ENCODE peak calls at places on chromosomes 4 and X, in six cellular contexts. One of them, this sample, is unnamed.

GRCh38 chrX:39174761-39175417 is 373.6 kb downstream of the MID1IP1 start:
- DNase-seq in H7: no peak
- DNase-seq in IMR-90: no peak
- DNase-seq in bronchial epithelial cell: no peak
- DNase-seq in neural progenitor cell: no peak
- DNase-seq in effector memory CD4-positive, alpha-beta T cell: peak; percentile 46
- DNase-seq in this sample: no peak

GRCh38 chrX:71623105-71623450 is 4.8 kb upstream of the CXCR3 start:
- DNase-seq in IMR-90: no peak
- DNase-seq in effector memory CD4-positive, alpha-beta T cell: no peak
- DNase-seq in H7: no peak
- DNase-seq in bronchial epithelial cell: no peak
- DNase-seq in neural progenitor cell: no peak
- DNase-seq in this sample: no peak

GRCh38 chr4:89939994-89940393 is 45.3 kb downstream of the MMRN1 start:
- DNase-seq in IMR-90: no peak
- DNase-seq in effector memory CD4-positive, alpha-beta T cell: no peak
- DNase-seq in neural progenitor cell: no peak
- DNase-seq in H7: no peak
- DNase-seq in bronchial epithelial cell: no peak
- DNase-seq in this sample: no peak

GRCh38 chr4:86271057-86271456 is 88.8 kb downstream of the MAPK10 start:
- DNase-seq in neural progenitor cell: no peak
- DNase-seq in IMR-90: no peak
- DNase-seq in effector memory CD4-positive, alpha-beta T cell: no peak
- DNase-seq in bronchial epithelial cell: no peak
- DNase-seq in H7: no peak
- DNase-seq in this sample: no peak

GRCh38 chr4:67779631-67780030 is 25.4 kb upstream of the GNRHR start:
- DNase-seq in effector memory CD4-positive, alpha-beta T cell: no peak
- DNase-seq in neural progenitor cell: no peak
- DNase-seq in IMR-90: no peak
- DNase-seq in H7: no peak
- DNase-seq in bronchial epithelial cell: peak; percentile 96
- DNase-seq in this sample: no peak

GRCh38 chr4:165489786-165490185 is 111.0 kb downstream of the CPE start:
- DNase-seq in bronchial epithelial cell: peak; percentile 89
- DNase-seq in H7: no peak
- DNase-seq in IMR-90: no peak
- DNase-seq in effector memory CD4-positive, alpha-beta T cell: no peak
- DNase-seq in neural progenitor cell: no peak
- DNase-seq in this sample: no peak

GRCh38 chr4:105215609-105216313 is 69.1 kb downstream of the TET2 start:
- DNase-seq in effector memory CD4-positive, alpha-beta T cell: no peak
- DNase-seq in H7: no peak
- DNase-seq in IMR-90: peak; percentile 70
- DNase-seq in bronchial epithelial cell: peak; percentile 33
- DNase-seq in neural progenitor cell: no peak
- DNase-seq in this sample: no peak

GRCh38 chr4:119570401-119570800 is 58.2 kb downstream of the PDE5A start:
- DNase-seq in IMR-90: peak; percentile 68
- DNase-seq in neural progenitor cell: no peak
- DNase-seq in H7: no peak
- DNase-seq in effector memory CD4-positive, alpha-beta T cell: no peak
- DNase-seq in bronchial epithelial cell: no peak
- DNase-seq in this sample: no peak

GRCh38 chr4:106628616-106629606 is 260.3 kb upstream of the GIMD1 start:
- DNase-seq in neural progenitor cell: no peak
- DNase-seq in bronchial epithelial cell: no peak
- DNase-seq in IMR-90: no peak
- DNase-seq in H7: no peak
- DNase-seq in effector memory CD4-positive, alpha-beta T cell: no peak
- DNase-seq in this sample: no peak

GRCh38 chrX:63506320-63506719 is 155.2 kb upstream of the SPIN4 start:
- DNase-seq in effector memory CD4-positive, alpha-beta T cell: no peak
- DNase-seq in H7: no peak
- DNase-seq in bronchial epithelial cell: peak; percentile 38
- DNase-seq in neural progenitor cell: peak; percentile 31
- DNase-seq in IMR-90: peak; percentile 56
- DNase-seq in this sample: no peak

GRCh38 chr4:53497446-53498069 is 93.7 kb downstream of the LNX1 start:
- DNase-seq in IMR-90: peak; percentile 59
- DNase-seq in effector memory CD4-positive, alpha-beta T cell: no peak
- DNase-seq in H7: peak; percentile 17
- DNase-seq in bronchial epithelial cell: no peak
- DNase-seq in neural progenitor cell: peak; percentile 47
- DNase-seq in this sample: no peak

GRCh38 chr4:94452476-94453300 is 946 bp downstream of the PDLIM5 start:
- DNase-seq in neural progenitor cell: peak; percentile 82
- DNase-seq in H7: peak; percentile 58
- DNase-seq in effector memory CD4-positive, alpha-beta T cell: no peak
- DNase-seq in bronchial epithelial cell: peak; percentile 85
- DNase-seq in IMR-90: peak; percentile 82
- DNase-seq in this sample: peak; percentile 10

GRCh38 chr4:94454405-94454804 is 2.7 kb downstream of the PDLIM5 start:
- DNase-seq in effector memory CD4-positive, alpha-beta T cell: no peak
- DNase-seq in neural progenitor cell: no peak
- DNase-seq in H7: no peak
- DNase-seq in bronchial epithelial cell: peak; percentile 76
- DNase-seq in IMR-90: peak; percentile 15
- DNase-seq in this sample: no peak

GRCh38 chr4:94453534-94453963 is 1.8 kb downstream of the PDLIM5 start:
- DNase-seq in IMR-90: no peak
- DNase-seq in neural progenitor cell: no peak
- DNase-seq in effector memory CD4-positive, alpha-beta T cell: no peak
- DNase-seq in H7: no peak
- DNase-seq in bronchial epithelial cell: no peak
- DNase-seq in this sample: no peak

GRCh38 chr4:94451051-94451404 is 714 bp upstream of the PDLIM5 start:
- DNase-seq in neural progenitor cell: no peak
- DNase-seq in H7: no peak
- DNase-seq in effector memory CD4-positive, alpha-beta T cell: no peak
- DNase-seq in bronchial epithelial cell: no peak
- DNase-seq in IMR-90: no peak
- DNase-seq in this sample: no peak

DNA sequence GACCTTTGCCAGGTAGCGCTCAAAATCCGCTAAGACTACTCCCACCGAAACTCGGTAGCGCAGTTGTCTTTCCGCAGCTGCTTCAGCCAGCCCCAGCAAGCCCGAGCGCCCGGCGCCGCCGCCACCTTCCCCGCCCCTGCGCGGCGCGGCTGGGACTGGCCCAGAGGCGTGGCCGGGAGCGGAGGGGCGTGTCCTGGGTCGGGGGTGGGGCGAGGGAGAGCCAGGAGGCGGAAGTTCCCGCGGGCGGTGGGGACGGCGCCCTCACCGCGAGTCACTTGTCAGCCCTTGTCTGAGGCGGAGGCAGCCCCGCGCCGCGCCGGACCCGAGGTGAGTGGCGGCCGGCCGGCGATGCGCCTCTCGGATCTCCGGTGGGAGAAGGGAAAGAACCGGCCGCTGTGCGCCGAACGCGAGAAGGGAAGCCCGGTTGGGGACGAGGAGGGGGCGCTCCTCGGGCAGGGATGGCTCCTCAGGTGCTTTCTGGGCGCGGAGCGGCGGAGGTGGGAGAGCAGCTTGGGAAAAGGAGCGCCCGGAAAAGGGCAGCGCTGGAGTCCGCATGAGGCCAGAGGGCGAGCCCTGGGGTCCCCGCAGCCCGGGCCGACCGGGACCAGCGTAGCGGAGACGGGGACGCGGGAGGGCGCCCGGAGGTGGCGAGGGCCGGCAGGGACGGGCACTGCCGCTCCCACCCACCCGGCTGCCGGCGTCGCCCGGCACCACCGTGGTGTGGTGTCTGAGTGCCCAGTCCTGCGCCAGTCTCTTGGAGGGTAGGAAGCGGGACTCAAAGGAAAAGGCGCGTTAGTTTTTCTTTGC is at the start of gene PDLIM5:
- DNase-seq in H7: peak; percentile 94
- DNase-seq in IMR-90: peak; percentile 84
- DNase-seq in bronchial epithelial cell: peak; percentile 83
- DNase-seq in effector memory CD4-positive, alpha-beta T cell: peak; percentile 87
- DNase-seq in neural progenitor cell: peak; percentile 96
- DNase-seq in this sample: peak; percentile 72
- H3K4me3 ChIP-seq in H7: peak within 1 kb of the TSS; percentile 80
- H3K4me3 ChIP-seq in IMR-90: peak within 1 kb of the TSS; percentile 99
- H3K4me3 ChIP-seq in bronchial epithelial cell: peak within 1 kb of the TSS; percentile 98
- H3K4me3 ChIP-seq in effector memory CD4-positive, alpha-beta T cell: peak within 1 kb of the TSS; percentile 75
- H3K4me3 ChIP-seq in neural progenitor cell: peak within 1 kb of the TSS; percentile 96
- H3K4me3 ChIP-seq in this sample: peak within 1 kb of the TSS; percentile 100

GRCh38 chr4:146637853-146638800 is 566 bp upstream of the POU4F2 start:
- DNase-seq in bronchial epithelial cell: no peak
- DNase-seq in H7: peak; percentile 75
- DNase-seq in neural progenitor cell: peak; percentile 46
- DNase-seq in effector memory CD4-positive, alpha-beta T cell: no peak
- DNase-seq in IMR-90: no peak
- DNase-seq in this sample: no peak
- H3K4me3 ChIP-seq in bronchial epithelial cell: no peak overlapping the region
- H3K4me3 ChIP-seq in H7: peak overlapping the region; percentile 29
- H3K4me3 ChIP-seq in neural progenitor cell: peak overlapping the region; percentile 56
- H3K4me3 ChIP-seq in effector memory CD4-positive, alpha-beta T cell: no peak overlapping the region
- H3K4me3 ChIP-seq in IMR-90: no peak overlapping the region
- H3K4me3 ChIP-seq in this sample: no peak overlapping the region

DNA sequence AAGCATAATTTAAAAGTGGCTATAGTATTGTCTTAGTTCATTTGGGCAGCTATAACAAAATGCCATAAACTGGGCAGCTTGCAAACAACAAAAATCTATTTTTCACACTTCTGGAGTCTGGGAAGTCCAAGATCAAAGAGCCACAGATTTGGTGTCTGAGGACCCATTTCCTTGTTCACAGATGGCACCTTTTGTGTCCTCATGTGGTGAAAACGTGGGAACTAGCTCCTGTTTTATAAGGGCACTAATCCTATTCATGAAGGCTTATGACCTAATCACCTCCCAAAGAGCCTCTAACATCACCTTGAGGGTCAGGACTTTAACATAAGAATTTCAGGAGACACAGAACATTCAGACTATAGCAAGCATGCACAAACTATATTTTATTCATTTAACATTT is 126.5 kb upstream of the WDFY3 start:
- DNase-seq in neural progenitor cell: peak; percentile 7
- DNase-seq in IMR-90: no peak
- DNase-seq in H7: no peak
- DNase-seq in bronchial epithelial cell: no peak
- DNase-seq in effector memory CD4-positive, alpha-beta T cell: no peak
- DNase-seq in this sample: no peak
- H3K4me3 ChIP-seq in neural progenitor cell: no peak overlapping the region
- H3K4me3 ChIP-seq in IMR-90: no peak overlapping the region
- H3K4me3 ChIP-seq in H7: no peak overlapping the region
- H3K4me3 ChIP-seq in bronchial epithelial cell: no peak overlapping the region
- H3K4me3 ChIP-seq in effector memory CD4-positive, alpha-beta T cell: no peak overlapping the region
- H3K4me3 ChIP-seq in this sample: no peak overlapping the region

GRCh38 chrX:23332888-23333821 is 1.5 kb upstream of the PTCHD1 start:
- DNase-seq in neural progenitor cell: peak; percentile 32
- DNase-seq in H7: peak; percentile 74
- DNase-seq in effector memory CD4-positive, alpha-beta T cell: no peak
- DNase-seq in IMR-90: no peak
- DNase-seq in bronchial epithelial cell: no peak
- DNase-seq in this sample: no peak
- H3K4me3 ChIP-seq in neural progenitor cell: peak overlapping the region; percentile 55
- H3K4me3 ChIP-seq in H7: peak overlapping the region; percentile 74
- H3K4me3 ChIP-seq in effector memory CD4-positive, alpha-beta T cell: no peak overlapping the region
- H3K4me3 ChIP-seq in IMR-90: no peak overlapping the region
- H3K4me3 ChIP-seq in bronchial epithelial cell: no peak overlapping the region
- H3K4me3 ChIP-seq in this sample: no peak overlapping the region

DNA sequence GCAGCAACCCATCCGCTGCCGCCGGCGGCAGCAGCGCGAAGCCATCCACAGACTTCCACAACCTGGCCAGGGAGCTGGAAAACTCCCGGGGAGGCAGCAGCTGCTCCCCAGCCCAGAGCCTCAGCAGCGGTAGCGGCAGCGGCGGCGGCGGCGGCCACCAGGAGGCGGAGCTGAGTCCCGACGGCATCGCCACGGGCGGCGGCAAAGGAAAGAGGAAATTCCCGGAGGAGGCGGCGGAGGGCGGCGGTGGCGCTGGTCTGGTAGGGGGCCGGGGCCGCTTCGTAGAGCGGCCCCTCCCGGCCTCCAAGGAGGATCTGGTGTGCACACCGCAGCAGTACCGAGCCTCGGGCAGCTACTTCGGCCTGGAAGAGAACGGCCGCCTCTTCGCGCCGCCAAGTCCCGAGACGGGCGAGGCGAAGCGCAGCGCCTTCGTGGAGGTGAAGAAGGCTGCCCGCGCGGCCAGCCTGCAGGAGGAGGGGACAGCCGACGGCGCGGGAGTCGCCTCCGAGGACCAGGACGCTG is 4.9 kb downstream of the PRDM8 start:
- DNase-seq in IMR-90: peak; percentile 80
- DNase-seq in neural progenitor cell: peak; percentile 88
- DNase-seq in H7: peak; percentile 92
- DNase-seq in effector memory CD4-positive, alpha-beta T cell: peak; percentile 69
- DNase-seq in bronchial epithelial cell: peak; percentile 46
- DNase-seq in this sample: no peak
- H3K4me3 ChIP-seq in IMR-90: peak overlapping the region; percentile 66
- H3K4me3 ChIP-seq in neural progenitor cell: peak overlapping the region; percentile 46
- H3K4me3 ChIP-seq in H7: peak overlapping the region; percentile 37
- H3K4me3 ChIP-seq in effector memory CD4-positive, alpha-beta T cell: peak overlapping the region; percentile 80
- H3K4me3 ChIP-seq in bronchial epithelial cell: peak overlapping the region; percentile 64
- H3K4me3 ChIP-seq in this sample: peak overlapping the region; percentile 55

DNA sequence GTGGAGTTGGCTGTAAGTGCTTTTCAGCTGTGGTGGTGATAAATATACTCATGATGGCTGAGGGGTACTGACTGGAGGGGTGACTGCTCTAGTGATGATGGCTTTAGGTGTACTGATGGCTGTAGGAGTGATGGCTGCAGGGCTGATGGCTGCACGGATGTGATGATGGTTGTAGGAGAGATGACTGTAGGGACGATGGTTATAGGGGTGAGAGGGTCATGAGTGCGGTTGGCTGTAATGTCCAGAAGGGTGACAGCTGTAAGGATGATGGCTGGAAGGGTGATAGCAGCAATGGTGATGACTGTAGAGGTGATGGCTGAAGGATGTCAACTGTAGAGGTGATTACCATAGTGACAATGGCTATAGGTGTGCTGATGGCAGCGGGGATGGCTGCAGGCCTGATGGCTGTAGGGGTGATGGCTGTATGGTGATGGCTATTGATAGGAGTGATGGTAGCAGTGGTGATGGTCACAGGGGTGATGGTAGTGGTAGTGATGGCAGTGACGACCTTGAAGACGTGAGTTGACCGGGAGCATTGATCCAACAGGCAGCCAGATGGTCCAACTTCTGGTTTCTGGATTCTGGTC is 570 bp upstream of the SASH3 start:
- DNase-seq in neural progenitor cell: no peak
- DNase-seq in H7: no peak
- DNase-seq in effector memory CD4-positive, alpha-beta T cell: no peak
- DNase-seq in bronchial epithelial cell: no peak
- DNase-seq in IMR-90: no peak
- DNase-seq in this sample: no peak
- H3K4me3 ChIP-seq in neural progenitor cell: no peak overlapping the region
- H3K4me3 ChIP-seq in H7: no peak overlapping the region
- H3K4me3 ChIP-seq in effector memory CD4-positive, alpha-beta T cell: peak overlapping the region; percentile 63
- H3K4me3 ChIP-seq in bronchial epithelial cell: no peak overlapping the region
- H3K4me3 ChIP-seq in IMR-90: no peak overlapping the region
- H3K4me3 ChIP-seq in this sample: peak overlapping the region; percentile 76